ENCODE peak calls at places on chromosome 18, in six cellular contexts. R is left lung; I is H54; Q is HCT116; X is activated T-helper 1 cell treated with anti-CD3 and anti-CD28 coated beads, Interleukin-2, amount 50 U/mL, for 16 hours; Y is activated naive CD8-positive, alpha-beta T cell treated with anti-CD3 and anti-CD28 coated beads, Interleukin-2, amount 50 U/mL, for 24 hours. S is an unnamed sample.

GRCh38 chr18:47881042-47881441 is 49.4 kb downstream of the SMAD2 start:
- DNase-seq in R (no peak), I (no peak), Q (no peak), X (no peak), Y (no peak), S (no peak)

GRCh38 chr18:69935319-69936190 is 12.1 kb downstream of the CD226 start:
- DNase-seq in R (no peak), I (no peak), Q (peak), X (peak), Y (peak), S (no peak)

GRCh38 chr18:26471027-26471426 is 77.3 kb downstream of the KCTD1 start:
- DNase-seq in R (no peak), I (no peak), Q (no peak), X (no peak), Y (no peak), S (no peak)

GRCh38 chr18:79796531-79797390 is 977 bp upstream of the KCNG2 start:
- DNase-seq in R (no peak), I (no peak), Q (no peak), X (no peak), Y (no peak), S (no peak)

GRCh38 chr18:76621782-76622495 is 126.9 kb upstream of the ZNF516 start:
- DNase-seq in R (no peak), I (no peak), Q (no peak), X (no peak), Y (no peak), S (no peak)

GRCh38 chr18:45782662-45783061 is 42.8 kb upstream of the SIGLEC15 start:
- DNase-seq in R (no peak), I (no peak), Q (no peak), X (no peak), Y (no peak), S (no peak)

GRCh38 chr18:35467624-35468016 is 30.1 kb downstream of the INO80C start:
- DNase-seq in R (no peak), I (no peak), Q (no peak), X (no peak), Y (no peak), S (no peak)

GRCh38 chr18:70431203-70431624 is 142.4 kb downstream of the SOCS6 start:
- DNase-seq in R (no peak), I (no peak), Q (no peak), X (no peak), Y (no peak), S (no peak)

GRCh38 chr18:42412896-42413295 is 457.9 kb downstream of the PIK3C3 start:
- DNase-seq in R (no peak), I (no peak), Q (no peak), X (no peak), Y (no peak), S (no peak)